ENCODE peak calls at places on chromosomes 1 and 21, in seven cellular contexts. C is OCI-LY7, U is adrenal gland, F is testis, W is fibroblast of villous mesenchyme, I is kidney epithelial cell, O is stomach. Z is an unnamed sample.

GRCh38 chr1:2973661-2974593 is 47.3 kb upstream of the ACTRT2 start:
- DNase-seq in F (peak; percentile 13), I (no peak), W (no peak), U (peak; percentile 5), O (peak; percentile 21), C (no peak), Z (no peak)

GRCh38 chr21:42830456-42831455 is 48.6 kb downstream of the WDR4 start:
- DNase-seq in C (peak; percentile 19), U (no peak), I (no peak), W (no peak), F (no peak), O (peak; percentile 25), Z (no peak)

GRCh38 chr1:218617986-218618385 is 272.9 kb downstream of the TGFB2 start:
- DNase-seq in U (no peak), O (no peak), W (no peak), C (no peak), I (no peak), F (no peak), Z (no peak)

GRCh38 chr1:77671836-77672235 is 10.6 kb downstream of the ZZZ3 start:
- DNase-seq in W (peak; percentile 46), I (peak; percentile 4), F (no peak), O (no peak), C (no peak), U (no peak), Z (no peak)

GRCh38 chr1:151593651-151594625 is 17.9 kb upstream of the SNX27 start:
- DNase-seq in U (peak; percentile 61), C (peak; percentile 87), F (peak; percentile 90), W (peak; percentile 68), I (no peak), O (peak; percentile 92), Z (no peak)

GRCh38 chr1:147167361-147167760 is 4.9 kb downstream of the PRKAB2 start:
- DNase-seq in C (no peak), W (peak; percentile 97), U (no peak), I (peak; percentile 94), F (no peak), O (no peak), Z (peak; percentile 87)

GRCh38 chr21:18549214-18549905 is 145.8 kb upstream of the TMPRSS15 start:
- DNase-seq in W (no peak), F (no peak), I (no peak), U (no peak), C (no peak), O (no peak), Z (peak; percentile 51)

GRCh38 chr1:225844236-225845061 is 34.5 kb downstream of the EPHX1 start:
- DNase-seq in W (no peak), U (no peak), I (no peak), F (no peak), C (no peak), O (no peak), Z (no peak)

GRCh38 chr1:36342426-36343185 is 19.2 kb upstream of the EVA1B start:
- DNase-seq in U (peak; percentile 64), O (peak; percentile 52), W (peak; percentile 60), C (peak; percentile 55), F (peak; percentile 66), I (no peak), Z (no peak)

GRCh38 chr21:14541840-14542495 is 4.1 kb downstream of the SAMSN1 start:
- DNase-seq in W (no peak), C (no peak), O (no peak), U (no peak), I (no peak), F (no peak), Z (no peak)

GRCh38 chr1:155499263-155499662 is 63.3 kb downstream of the ASH1L start:
- DNase-seq in O (no peak), C (no peak), I (no peak), F (no peak), W (no peak), U (no peak), Z (no peak)

GRCh38 chr1:150364231-150365003 is 470 bp downstream of the RPRD2 start:
- DNase-seq in U (peak; percentile 86), F (peak; percentile 86), W (peak; percentile 83), O (peak; percentile 84), C (peak; percentile 79), I (no peak), Z (peak; percentile 19)

GRCh38 chr1:1761504-1762376 is 16.5 kb downstream of the NADK start:
- DNase-seq in I (no peak), O (no peak), U (no peak), W (no peak), F (no peak), C (no peak), Z (no peak)

GRCh38 chr1:1760715-1761114 is 17.6 kb downstream of the NADK start:
- DNase-seq in F (no peak), U (no peak), C (peak; percentile 61), W (no peak), O (no peak), I (no peak), Z (no peak)

GRCh38 chr1:1764876-1765478 is 13.3 kb downstream of the NADK start:
- DNase-seq in W (no peak), F (no peak), O (no peak), U (no peak), C (no peak), I (no peak), Z (no peak)

GRCh38 chr1:1760345-1760650 is 18.0 kb downstream of the NADK start:
- DNase-seq in U (no peak), F (no peak), O (no peak), I (no peak), C (no peak), W (no peak), Z (no peak)

DNA sequence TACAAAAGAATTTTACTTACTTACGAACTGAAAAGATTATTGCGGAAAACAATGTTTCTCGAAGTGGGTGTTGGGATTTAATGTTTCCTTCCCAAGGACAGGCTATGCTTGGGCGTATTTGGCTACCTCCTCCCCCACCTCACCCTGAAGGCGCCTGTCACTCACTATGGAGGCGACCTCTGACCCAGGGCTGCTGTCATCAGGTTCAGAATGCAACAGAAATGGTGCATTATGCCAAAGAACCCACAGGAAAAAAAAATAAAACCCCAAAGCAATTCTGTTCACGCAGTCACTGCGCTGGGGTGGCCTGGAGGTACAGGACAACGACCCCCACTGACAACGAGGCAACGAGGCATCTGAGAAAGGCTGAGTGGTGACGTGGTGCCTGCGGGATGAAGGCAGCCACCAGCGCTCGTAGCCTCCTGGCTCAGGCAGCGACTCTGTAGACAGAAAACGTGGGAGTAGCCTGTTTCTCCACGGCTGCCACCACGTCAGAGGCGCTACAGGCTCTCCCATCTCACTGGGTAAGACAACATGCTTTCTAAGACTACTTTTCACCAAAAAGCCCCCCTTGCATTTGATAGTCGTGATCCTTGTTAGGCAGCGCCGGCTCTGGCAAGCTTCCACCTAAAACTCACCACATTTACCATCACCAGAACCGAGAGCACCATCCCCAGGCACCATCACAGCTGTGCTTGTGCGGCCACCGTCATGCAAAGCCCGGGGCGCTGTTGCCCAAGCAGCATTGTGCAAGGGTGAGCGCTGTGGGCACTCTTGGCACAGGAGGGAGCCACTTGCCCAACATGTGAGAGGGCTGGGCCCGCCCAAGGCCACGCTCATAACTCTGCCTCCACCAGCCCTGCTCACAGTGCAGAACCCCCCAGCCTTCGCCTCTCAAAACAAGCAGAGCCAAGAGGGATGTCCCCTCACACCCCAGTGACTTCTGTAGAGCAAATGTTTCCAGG is 14.3 kb downstream of the NADK start:
- DNase-seq in W (peak; percentile 68), O (peak; percentile 52), C (no peak), I (no peak), U (peak; percentile 97), F (peak; percentile 92), Z (no peak)
- TF ChIP-seq CTCF in W (peak; percentile 22), O (no peak), C (no peak), I (peak; percentile 16), U (peak; percentile 33), F (peak; percentile 14), Z (no peak)

DNA sequence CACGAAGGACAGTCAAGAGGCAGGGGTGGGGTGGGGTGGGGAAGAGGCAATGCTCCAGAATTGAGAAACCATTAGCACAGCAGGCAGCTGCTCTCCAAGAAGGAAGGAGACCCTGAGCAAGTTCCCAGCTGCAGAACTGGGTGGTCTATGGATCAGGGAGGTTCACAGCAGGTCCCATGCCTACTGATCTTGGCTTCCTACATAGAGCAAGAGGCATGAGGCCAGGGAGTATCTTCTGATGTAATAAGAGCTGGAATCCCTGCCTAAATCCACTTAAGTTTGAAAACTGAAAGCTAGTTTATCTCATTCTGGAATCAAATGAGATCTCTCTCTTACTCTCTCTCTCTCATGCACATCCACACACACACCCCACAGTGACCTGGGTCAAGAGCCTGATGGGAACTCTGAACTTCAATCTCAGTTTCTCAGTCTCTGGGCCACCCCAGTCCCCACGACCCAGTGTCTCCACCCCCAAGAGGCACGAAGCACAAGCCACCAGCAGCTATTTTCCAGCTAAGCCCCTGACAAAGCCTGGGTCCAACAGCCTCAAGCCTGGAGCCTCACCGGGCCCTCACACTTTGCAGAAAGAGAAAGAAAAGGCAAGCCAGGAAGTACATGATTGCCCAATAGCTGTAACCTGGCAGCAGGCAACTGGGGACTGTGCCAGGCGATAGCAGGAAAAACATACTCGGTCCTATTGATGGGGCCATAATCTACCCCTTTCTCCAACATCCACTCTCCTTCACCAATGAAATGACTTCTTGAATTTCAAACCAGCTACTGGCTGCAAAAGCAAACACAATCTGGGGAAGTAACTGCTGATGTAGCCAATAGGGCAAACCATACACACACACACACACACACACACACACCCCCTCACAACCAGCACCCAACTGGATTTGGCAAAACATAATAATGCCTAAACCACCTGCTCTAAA is 2.2 kb downstream of the NUAK2 start:
- DNase-seq in I (no peak), U (peak; percentile 85), O (peak; percentile 94), C (peak; percentile 46), W (peak; percentile 82), F (peak; percentile 66), Z (peak; percentile 56)
- H3K4me3 ChIP-seq in I (peak overlapping the region; percentile 34), U (no peak overlapping the region), O (no peak overlapping the region), C (peak overlapping the region; percentile 75), W (peak overlapping the region; percentile 33), F (peak overlapping the region; percentile 73), Z (peak overlapping the region; percentile 90)

GRCh38 chr21:34129039-34129891 is 55.9 kb downstream of the MRPS6 start:
- DNase-seq in I (peak; percentile 45), U (peak; percentile 81), F (peak; percentile 80), W (peak; percentile 94), C (no peak), O (peak; percentile 35), Z (peak; percentile 88)
- TF ChIP-seq CTCF in I (peak; percentile 54), U (peak; percentile 30), F (no peak), W (peak; percentile 60), C (peak; percentile 36), O (no peak), Z (peak; percentile 70)

GRCh38 chr1:86733340-86733739 is 29.0 kb downstream of the SH3GLB1 start:
- DNase-seq in U (no peak), F (no peak), I (no peak), W (no peak), O (no peak), C (no peak), Z (no peak)
- H3K4me3 ChIP-seq in U (no peak overlapping the region), F (no peak overlapping the region), I (no peak overlapping the region), W (no peak overlapping the region), O (no peak overlapping the region), C (no peak overlapping the region), Z (no peak overlapping the region)

Z was measured in astrocyte of the cerebellum.